ENCODE peak calls at places on chromosomes 13 and 19, in ten cellular contexts. One of them, this sample, is unnamed.

GRCh38 chr13:67223024-67223423 is 7.1 kb downstream of the PCDH9 start:
- DNase-seq in ELR: peak; percentile 62
- DNase-seq in activated naive CD4-positive, alpha-beta T cell: no peak
- DNase-seq in activated T-cell treated with anti-CD3 and anti-CD28 coated beads for 1 hour: no peak
- DNase-seq in A549: no peak
- DNase-seq in HTR-8/SVneo: no peak
- DNase-seq in NCI-H2029 treated with DMSO at 0.1 percent for 48 hours: no peak
- DNase-seq in WTC11: no peak
- DNase-seq in psoas muscle: no peak
- DNase-seq in breast epithelium: no peak
- DNase-seq in this sample: no peak

GRCh38 chr13:95420501-95420900 is 119.2 kb upstream of the ABCC4 start:
- DNase-seq in ELR: no peak
- DNase-seq in activated naive CD4-positive, alpha-beta T cell: no peak
- DNase-seq in activated T-cell treated with anti-CD3 and anti-CD28 coated beads for 1 hour: no peak
- DNase-seq in A549: no peak
- DNase-seq in HTR-8/SVneo: no peak
- DNase-seq in NCI-H2029 treated with DMSO at 0.1 percent for 48 hours: no peak
- DNase-seq in WTC11: peak; percentile 15
- DNase-seq in psoas muscle: no peak
- DNase-seq in breast epithelium: no peak
- DNase-seq in this sample: no peak

GRCh38 chr19:1355974-1356865 is 27.5 kb upstream of the NDUFS7 start:
- DNase-seq in ELR: no peak
- DNase-seq in activated naive CD4-positive, alpha-beta T cell: no peak
- DNase-seq in activated T-cell treated with anti-CD3 and anti-CD28 coated beads for 1 hour: no peak
- DNase-seq in A549: no peak
- DNase-seq in HTR-8/SVneo: no peak
- DNase-seq in NCI-H2029 treated with DMSO at 0.1 percent for 48 hours: no peak
- DNase-seq in WTC11: no peak
- DNase-seq in psoas muscle: no peak
- DNase-seq in breast epithelium: no peak
- DNase-seq in this sample: no peak

GRCh38 chr19:12985049-12985776 is 10.1 kb upstream of the NFIX start:
- DNase-seq in ELR: peak; percentile 47
- DNase-seq in activated naive CD4-positive, alpha-beta T cell: no peak
- DNase-seq in activated T-cell treated with anti-CD3 and anti-CD28 coated beads for 1 hour: no peak
- DNase-seq in A549: no peak
- DNase-seq in HTR-8/SVneo: no peak
- DNase-seq in NCI-H2029 treated with DMSO at 0.1 percent for 48 hours: no peak
- DNase-seq in WTC11: no peak
- DNase-seq in psoas muscle: peak; percentile 84
- DNase-seq in breast epithelium: peak; percentile 80
- DNase-seq in this sample: no peak

GRCh38 chr19:3979289-3979673 is 6.0 kb downstream of the EEF2 start:
- DNase-seq in ELR: no peak
- DNase-seq in activated naive CD4-positive, alpha-beta T cell: no peak
- DNase-seq in activated T-cell treated with anti-CD3 and anti-CD28 coated beads for 1 hour: no peak
- DNase-seq in A549: no peak
- DNase-seq in HTR-8/SVneo: no peak
- DNase-seq in NCI-H2029 treated with DMSO at 0.1 percent for 48 hours: no peak
- DNase-seq in WTC11: no peak
- DNase-seq in psoas muscle: no peak
- DNase-seq in breast epithelium: peak; percentile 27
- DNase-seq in this sample: no peak

GRCh38 chr19:18609717-18610051 is 3.0 kb upstream of the TMEM59L start:
- DNase-seq in ELR: no peak
- DNase-seq in activated naive CD4-positive, alpha-beta T cell: no peak
- DNase-seq in activated T-cell treated with anti-CD3 and anti-CD28 coated beads for 1 hour: no peak
- DNase-seq in A549: no peak
- DNase-seq in HTR-8/SVneo: no peak
- DNase-seq in NCI-H2029 treated with DMSO at 0.1 percent for 48 hours: no peak
- DNase-seq in WTC11: no peak
- DNase-seq in psoas muscle: no peak
- DNase-seq in breast epithelium: no peak
- DNase-seq in this sample: no peak

GRCh38 chr19:13005861-13006370 is 10.6 kb downstream of the NFIX start:
- DNase-seq in ELR: no peak
- DNase-seq in activated naive CD4-positive, alpha-beta T cell: no peak
- DNase-seq in activated T-cell treated with anti-CD3 and anti-CD28 coated beads for 1 hour: no peak
- DNase-seq in A549: no peak
- DNase-seq in HTR-8/SVneo: no peak
- DNase-seq in NCI-H2029 treated with DMSO at 0.1 percent for 48 hours: no peak
- DNase-seq in WTC11: no peak
- DNase-seq in psoas muscle: no peak
- DNase-seq in breast epithelium: no peak
- DNase-seq in this sample: no peak

GRCh38 chr13:31421756-31422155 is 222.0 kb downstream of the B3GLCT start:
- DNase-seq in ELR: no peak
- DNase-seq in activated naive CD4-positive, alpha-beta T cell: no peak
- DNase-seq in activated T-cell treated with anti-CD3 and anti-CD28 coated beads for 1 hour: no peak
- DNase-seq in A549: no peak
- DNase-seq in HTR-8/SVneo: no peak
- DNase-seq in NCI-H2029 treated with DMSO at 0.1 percent for 48 hours: no peak
- DNase-seq in WTC11: no peak
- DNase-seq in psoas muscle: no peak
- DNase-seq in breast epithelium: no peak
- DNase-seq in this sample: no peak

GRCh38 chr13:93230466-93230865 is 3.9 kb downstream of the GPC6 start:
- DNase-seq in ELR: peak; percentile 55
- DNase-seq in activated naive CD4-positive, alpha-beta T cell: no peak
- DNase-seq in activated T-cell treated with anti-CD3 and anti-CD28 coated beads for 1 hour: no peak
- DNase-seq in A549: no peak
- DNase-seq in HTR-8/SVneo: no peak
- DNase-seq in NCI-H2029 treated with DMSO at 0.1 percent for 48 hours: no peak
- DNase-seq in WTC11: no peak
- DNase-seq in psoas muscle: no peak
- DNase-seq in breast epithelium: no peak
- DNase-seq in this sample: no peak

GRCh38 chr13:114166381-114167131 is 12.5 kb upstream of the CFAP97D2 start:
- DNase-seq in ELR: no peak
- DNase-seq in activated naive CD4-positive, alpha-beta T cell: no peak
- DNase-seq in activated T-cell treated with anti-CD3 and anti-CD28 coated beads for 1 hour: no peak
- DNase-seq in A549: no peak
- DNase-seq in HTR-8/SVneo: no peak
- DNase-seq in NCI-H2029 treated with DMSO at 0.1 percent for 48 hours: no peak
- DNase-seq in WTC11: no peak
- DNase-seq in psoas muscle: peak; percentile 38
- DNase-seq in breast epithelium: peak; percentile 58
- DNase-seq in this sample: no peak

GRCh38 chr13:35157143-35157755 is 215.2 kb downstream of the NBEA start:
- DNase-seq in ELR: peak; percentile 67
- DNase-seq in activated naive CD4-positive, alpha-beta T cell: no peak
- DNase-seq in activated T-cell treated with anti-CD3 and anti-CD28 coated beads for 1 hour: no peak
- DNase-seq in A549: peak; percentile 56
- DNase-seq in HTR-8/SVneo: peak; percentile 22
- DNase-seq in NCI-H2029 treated with DMSO at 0.1 percent for 48 hours: no peak
- DNase-seq in WTC11: peak; percentile 21
- DNase-seq in psoas muscle: no peak
- DNase-seq in breast epithelium: no peak
- DNase-seq in this sample: no peak

GRCh38 chr13:45258339-45258685 is 57.5 kb upstream of the KCTD4 start:
- DNase-seq in ELR: no peak
- DNase-seq in activated naive CD4-positive, alpha-beta T cell: no peak
- DNase-seq in activated T-cell treated with anti-CD3 and anti-CD28 coated beads for 1 hour: no peak
- DNase-seq in A549: no peak
- DNase-seq in HTR-8/SVneo: no peak
- DNase-seq in NCI-H2029 treated with DMSO at 0.1 percent for 48 hours: no peak
- DNase-seq in WTC11: no peak
- DNase-seq in psoas muscle: no peak
- DNase-seq in breast epithelium: no peak
- DNase-seq in this sample: no peak

GRCh38 chr19:5767949-5768348 is 16.6 kb downstream of the PRR22 start:
- DNase-seq in ELR: no peak
- DNase-seq in activated naive CD4-positive, alpha-beta T cell: no peak
- DNase-seq in activated T-cell treated with anti-CD3 and anti-CD28 coated beads for 1 hour: no peak
- DNase-seq in A549: no peak
- DNase-seq in HTR-8/SVneo: no peak
- DNase-seq in NCI-H2029 treated with DMSO at 0.1 percent for 48 hours: no peak
- DNase-seq in WTC11: no peak
- DNase-seq in psoas muscle: no peak
- DNase-seq in breast epithelium: no peak
- DNase-seq in this sample: no peak

GRCh38 chr19:12126707-12127106 is 13.4 kb downstream of the ZNF20 start:
- DNase-seq in ELR: peak; percentile 26
- DNase-seq in activated naive CD4-positive, alpha-beta T cell: no peak
- DNase-seq in activated T-cell treated with anti-CD3 and anti-CD28 coated beads for 1 hour: no peak
- DNase-seq in A549: no peak
- DNase-seq in HTR-8/SVneo: no peak
- DNase-seq in NCI-H2029 treated with DMSO at 0.1 percent for 48 hours: no peak
- DNase-seq in WTC11: peak; percentile 22
- DNase-seq in psoas muscle: no peak
- DNase-seq in breast epithelium: no peak
- DNase-seq in this sample: no peak

GRCh38 chr13:94224670-94225069 is 254.8 kb downstream of the DCT start:
- DNase-seq in ELR: no peak
- DNase-seq in activated naive CD4-positive, alpha-beta T cell: no peak
- DNase-seq in activated T-cell treated with anti-CD3 and anti-CD28 coated beads for 1 hour: no peak
- DNase-seq in A549: no peak
- DNase-seq in HTR-8/SVneo: no peak
- DNase-seq in NCI-H2029 treated with DMSO at 0.1 percent for 48 hours: no peak
- DNase-seq in WTC11: no peak
- DNase-seq in psoas muscle: no peak
- DNase-seq in breast epithelium: no peak
- DNase-seq in this sample: no peak

GRCh38 chr19:17926044-17926443 is 6.8 kb upstream of the CCDC124 start:
- DNase-seq in ELR: no peak
- DNase-seq in activated naive CD4-positive, alpha-beta T cell: no peak
- DNase-seq in activated T-cell treated with anti-CD3 and anti-CD28 coated beads for 1 hour: no peak
- DNase-seq in A549: no peak
- DNase-seq in HTR-8/SVneo: no peak
- DNase-seq in NCI-H2029 treated with DMSO at 0.1 percent for 48 hours: no peak
- DNase-seq in WTC11: no peak
- DNase-seq in psoas muscle: no peak
- DNase-seq in breast epithelium: no peak
- DNase-seq in this sample: no peak

This sample was measured in GOT3.